ENCODE peak calls at places on chromosome 13, in four cellular contexts. A is H1, Y is GM12878, T is HepG2. H is an unnamed sample. For H3K4me1, the result is how much of the 10 kb centered on the place peaks cover.

GRCh38 chr13:47178090-47178950 is 281.5 kb upstream of the HTR2A start:
- DNase-seq in A (no peak), Y (no peak), T (no peak), H (no peak)

GRCh38 chr13:45142440-45143345 is 22.4 kb downstream of the GTF2F2 start:
- DNase-seq in A (no peak), Y (no peak), T (peak), H (no peak)

GRCh38 chr13:21018220-21018619 is 43.2 kb downstream of the LATS2 start:
- DNase-seq in A (no peak), Y (no peak), T (no peak), H (no peak)

GRCh38 chr13:110416131-110416584 is 109.1 kb downstream of the COL4A2 start:
- DNase-seq in A (no peak), Y (no peak), T (no peak), H (no peak)

GRCh38 chr13:27339299-27339698 is 68.7 kb downstream of the RASL11A start:
- DNase-seq in A (peak), Y (no peak), T (peak), H (peak)

GRCh38 chr13:90627813-90628212 is 719.7 kb upstream of the MIR17HG start:
- DNase-seq in A (no peak), Y (no peak), T (no peak), H (no peak)

GRCh38 chr13:104385409-104385808 is 1319.2 kb upstream of the SLC10A2 start:
- DNase-seq in A (no peak), Y (no peak), T (no peak), H (no peak)

GRCh38 chr13:73228546-73228945 is 169.7 kb downstream of the KLF5 start:
- DNase-seq in A (no peak), Y (no peak), T (no peak), H (no peak)

GRCh38 chr13:109881961-109882558 is 95.7 kb upstream of the IRS2 start:
- DNase-seq in A (no peak), Y (no peak), T (no peak), H (no peak)

GRCh38 chr13:44331446-44331845 is 42.2 kb upstream of the SERP2 start:
- DNase-seq in A (no peak), Y (no peak), T (no peak), H (no peak)

GRCh38 chr13:33033361-33033812 is 17.2 kb downstream of the KL start:
- DNase-seq in A (no peak), Y (no peak), T (no peak), H (no peak)

GRCh38 chr13:34320084-34320483 is 502.1 kb downstream of the RFC3 start:
- DNase-seq in A (no peak), Y (no peak), T (no peak), H (no peak)

GRCh38 chr13:50348402-50348801 is 333.2 kb downstream of the KCNRG start:
- DNase-seq in A (no peak), Y (no peak), T (no peak), H (no peak)

GRCh38 chr13:66886248-66886647 is 343.9 kb downstream of the PCDH9 start:
- DNase-seq in A (no peak), Y (no peak), T (no peak), H (no peak)

GRCh38 chr13:34698953-34699352 is 243.1 kb upstream of the NBEA start:
- DNase-seq in A (no peak), Y (no peak), T (no peak), H (no peak)

GRCh38 chr13:32829676-32830091 is 186.5 kb upstream of the KL start:
- DNase-seq in A (no peak), Y (no peak), T (no peak), H (no peak)

GRCh38 chr13:28553971-28554370 is 59.0 kb upstream of the FLT1 start:
- DNase-seq in A (no peak), Y (no peak), T (no peak), H (no peak)

GRCh38 chr13:62014299-62014698 is 598.6 kb upstream of the PCDH20 start:
- DNase-seq in A (no peak), Y (no peak), T (peak), H (no peak)

GRCh38 chr13:88627071-88627470 is 955.9 kb downstream of the SLITRK5 start:
- DNase-seq in A (no peak), Y (no peak), T (no peak), H (no peak)

GRCh38 chr13:110915874-110916670 is 1.2 kb upstream of the ANKRD10 start:
- DNase-seq in A (no peak), Y (no peak), T (peak), H (no peak)

GRCh38 chr13:69677343-69677742 is 430.3 kb upstream of the ATXN8OS start:
- DNase-seq in A (no peak), Y (no peak), T (no peak), H (no peak)

GRCh38 chr13:100365678-100366077 is 222.9 kb downstream of the GGACT start:
- DNase-seq in A (no peak), Y (no peak), T (no peak), H (no peak)

GRCh38 chr13:74026753-74027152 is 107.5 kb downstream of the KLF12 start:
- DNase-seq in A (peak), Y (peak), T (no peak), H (peak)

GRCh38 chr13:58165617-58166016 is 534.1 kb downstream of the PCDH17 start:
- DNase-seq in A (no peak), Y (no peak), T (no peak), H (no peak)

GRCh38 chr13:93859666-93860065 is 619.8 kb downstream of the DCT start:
- DNase-seq in A (no peak), Y (no peak), T (no peak), H (no peak)

GRCh38 chr13:50236898-50237318 is 221.7 kb downstream of the KCNRG start:
- DNase-seq in A (no peak), Y (peak), T (no peak), H (no peak)

GRCh38 chr13:48446454-48446853 is 33.5 kb upstream of the LPAR6 start:
- DNase-seq in A (no peak), Y (no peak), T (no peak), H (no peak)

GRCh38 chr13:24680258-24680920 is at the start of gene ATP12A:
- DNase-seq in A (peak), Y (no peak), T (no peak), H (no peak)

GRCh38 chr13:50594276-50594970 is 249.1 kb downstream of the DLEU7 start:
- DNase-seq in A (no peak), Y (peak), T (peak), H (no peak)

GRCh38 chr13:77925616-77926015 is 7.0 kb upstream of the EDNRB start:
- DNase-seq in A (no peak), Y (no peak), T (no peak), H (no peak)

GRCh38 chr13:77319536-77319935 is 7.4 kb downstream of the MYCBP2 start:
- DNase-seq in A (no peak), Y (no peak), T (no peak), H (no peak)

GRCh38 chr13:51246411-51247298 is 24.5 kb downstream of the FAM124A start:
- DNase-seq in A (peak), Y (no peak), T (no peak), H (no peak)

GRCh38 chr13:93248627-93249047 is 22.0 kb downstream of the GPC6 start:
- DNase-seq in A (no peak), Y (no peak), T (peak), H (no peak)

GRCh38 chr13:73321039-73321438 is 262.2 kb downstream of the KLF5 start:
- DNase-seq in A (no peak), Y (no peak), T (no peak), H (no peak)

GRCh38 chr13:48318714-48319457 is 15.3 kb downstream of the RB1 start:
- DNase-seq in A (no peak), Y (no peak), T (no peak), H (no peak)

GRCh38 chr13:40961224-40961623 is 57.9 kb downstream of the ELF1 start:
- DNase-seq in A (no peak), Y (no peak), T (no peak), H (no peak)

GRCh38 chr13:40966298-40966697 is 52.8 kb downstream of the ELF1 start:
- DNase-seq in A (no peak), Y (no peak), T (no peak), H (no peak)

GRCh38 chr13:40960721-40961120 is 58.4 kb downstream of the ELF1 start:
- DNase-seq in A (no peak), Y (no peak), T (no peak), H (no peak)

GRCh38 chr13:40961826-40962225 is 57.3 kb downstream of the ELF1 start:
- DNase-seq in A (no peak), Y (no peak), T (no peak), H (no peak)

DNA sequence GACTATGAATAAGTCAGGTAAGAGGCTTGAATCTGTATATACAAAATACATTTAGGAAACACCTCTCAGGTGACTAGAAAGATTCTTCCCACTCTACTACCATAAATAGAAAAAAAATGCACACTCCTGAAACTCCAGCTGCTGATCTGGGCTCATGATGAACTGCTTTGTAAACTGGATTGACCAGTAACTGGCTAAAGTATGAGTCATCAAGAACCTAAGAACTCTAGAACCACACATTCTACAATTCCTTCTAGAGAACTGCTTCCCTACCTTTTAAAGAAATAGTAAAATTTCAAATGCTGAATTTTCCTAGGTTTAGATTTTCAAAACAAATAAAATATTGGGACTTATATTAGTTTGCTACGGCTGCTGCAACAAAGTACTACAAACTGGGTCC is 55.2 kb downstream of the ELF1 start:
- DNase-seq in A (no peak), Y (no peak), T (no peak), H (no peak)
- H3K4me1 ChIP-seq in A (under half), Y (under half), T (under half), H (under half)

DNA sequence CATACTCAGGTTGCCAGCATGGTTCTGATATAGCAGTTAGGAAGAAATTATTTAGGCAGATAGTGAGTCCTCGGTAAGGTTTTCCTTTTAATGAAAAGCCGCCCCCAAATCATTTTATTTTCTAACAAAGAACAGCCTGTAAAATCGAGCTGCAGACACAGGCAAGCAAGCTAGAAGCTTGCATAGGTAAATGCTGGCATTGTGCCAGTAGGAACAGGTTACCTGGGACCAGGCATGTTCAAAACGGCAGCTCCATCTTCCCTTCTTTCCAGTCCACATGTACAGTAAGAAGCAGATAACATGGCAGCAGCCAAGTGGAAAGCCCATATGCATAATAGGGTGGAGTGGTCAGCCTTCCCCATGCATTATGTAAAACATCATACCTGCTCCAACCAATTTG is 71.1 kb downstream of the UGGT2 start:
- DNase-seq in A (no peak), Y (no peak), T (no peak), H (no peak)
- TF ChIP-seq SUZ12 in A (no peak), Y (no peak), T (no peak), H (no peak)

DNA sequence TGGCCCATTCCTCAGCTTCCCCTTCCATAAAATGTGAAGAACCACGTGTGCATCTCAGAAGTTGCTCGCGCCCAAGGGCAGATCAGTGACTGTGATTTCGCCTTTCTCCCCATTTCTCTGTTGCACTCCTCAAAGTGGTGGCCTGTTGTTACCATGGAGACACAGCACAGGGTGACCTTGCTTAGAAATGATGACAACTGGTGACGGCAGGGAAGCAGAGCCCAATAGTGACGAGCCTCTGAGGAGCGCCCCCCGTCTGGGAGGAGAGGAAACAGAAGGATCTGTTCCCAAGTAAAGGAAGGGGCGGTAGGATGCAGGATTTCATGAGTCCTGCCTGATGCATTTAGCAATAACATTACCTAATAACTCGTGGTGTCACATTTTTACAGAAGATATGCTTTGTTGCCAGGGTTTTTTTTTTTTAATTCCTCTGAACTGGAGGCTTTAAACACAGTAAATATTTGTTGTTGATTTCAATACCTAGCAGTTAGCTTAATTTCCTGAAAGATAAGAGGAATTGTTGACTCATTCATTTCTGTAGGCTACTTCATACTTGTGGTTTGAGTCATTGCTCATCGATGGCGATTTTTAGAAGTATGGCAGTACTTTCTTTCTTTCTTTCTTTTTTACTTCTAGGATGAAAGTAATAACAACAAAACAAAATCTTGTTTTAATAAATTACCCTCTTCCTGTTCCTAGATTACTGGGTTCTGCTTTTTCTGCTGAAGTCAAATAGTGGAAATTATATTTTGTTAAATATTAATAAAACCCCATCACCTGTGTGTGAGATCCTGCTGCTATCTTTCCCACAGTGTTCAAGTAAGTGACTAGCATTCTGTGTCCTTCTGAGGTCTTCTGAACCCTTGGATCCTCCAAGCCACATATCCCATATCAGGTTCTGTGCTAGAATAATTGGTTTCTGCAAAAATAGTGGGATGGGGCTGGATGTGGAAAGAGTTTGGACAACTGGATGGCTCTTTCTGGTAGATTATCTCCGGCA is 36.0 kb downstream of the MBNL2 start:
- DNase-seq in A (no peak), Y (peak), T (peak), H (no peak)
- H3K4me1 ChIP-seq in A (under half), Y (under half), T (half or more), H (under half)

DNA sequence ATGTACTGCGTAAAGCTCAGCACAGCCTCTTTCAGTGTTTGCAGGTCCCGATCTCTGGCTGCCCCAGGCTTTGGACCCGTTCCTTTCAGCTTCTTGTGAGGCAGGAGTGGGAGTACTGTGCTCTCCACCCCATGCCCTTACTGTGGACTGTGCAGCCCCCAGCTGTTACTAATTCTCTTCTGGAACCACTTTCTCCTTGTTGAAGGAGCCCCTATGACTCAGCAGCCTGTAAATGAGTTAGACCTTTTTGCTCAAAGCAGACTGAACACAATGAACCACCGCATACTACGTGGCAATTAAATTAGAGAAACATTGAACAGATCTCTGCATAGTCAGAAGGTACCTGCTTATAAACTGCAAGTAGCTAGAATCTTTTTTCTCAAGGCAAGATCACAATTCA is 39.0 kb downstream of the SERTM1 start:
- DNase-seq in A (no peak), Y (no peak), T (no peak), H (no peak)
- TF ChIP-seq SUZ12 in A (no peak), Y (no peak), T (no peak), H (no peak)

GRCh38 chr13:46170268-46170667 is 11.7 kb downstream of the LCP1 start:
- DNase-seq in A (no peak), Y (no peak), T (no peak), H (no peak)

GRCh38 chr13:46166947-46167610 is 14.9 kb downstream of the LCP1 start:
- DNase-seq in A (no peak), Y (no peak), T (no peak), H (peak)

GRCh38 chr13:46170687-46171086 is 11.3 kb downstream of the LCP1 start:
- DNase-seq in A (no peak), Y (no peak), T (peak), H (no peak)

GRCh38 chr13:46168341-46168740 is 13.6 kb downstream of the LCP1 start:
- DNase-seq in A (no peak), Y (no peak), T (no peak), H (no peak)

DNA sequence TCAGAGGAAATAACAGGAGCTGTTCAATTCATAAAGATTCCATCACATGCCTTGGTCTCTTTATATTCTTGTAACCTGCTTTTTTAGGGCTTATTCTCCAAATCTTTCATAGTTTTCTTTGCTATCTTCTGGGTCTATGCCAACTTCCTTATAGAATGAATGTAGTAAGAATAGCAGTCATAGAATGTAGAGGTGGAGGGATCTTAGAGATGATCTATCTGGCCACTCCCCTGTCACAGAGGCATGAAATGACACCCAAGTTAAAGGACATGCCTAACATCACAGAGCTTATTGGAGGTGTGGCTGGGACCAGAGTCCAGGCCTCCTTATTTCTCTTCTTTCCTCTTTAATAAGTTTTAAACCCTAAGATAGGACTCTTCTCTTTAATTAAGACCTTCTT is 13.2 kb downstream of the LCP1 start:
- DNase-seq in A (no peak), Y (no peak), T (no peak), H (no peak)
- H3K4me1 ChIP-seq in A (under half), Y (half or more), T (under half), H (under half)

GRCh38 chr13:59710995-59711701 is 452.6 kb downstream of the DIAPH3 start:
- DNase-seq in A (no peak), Y (no peak), T (no peak), H (no peak)

GRCh38 chr13:59706101-59706976 is 457.4 kb downstream of the DIAPH3 start:
- DNase-seq in A (no peak), Y (no peak), T (no peak), H (no peak)

GRCh38 chr13:59715591-59715990 is 448.1 kb downstream of the DIAPH3 start:
- DNase-seq in A (no peak), Y (no peak), T (no peak), H (no peak)

DNA sequence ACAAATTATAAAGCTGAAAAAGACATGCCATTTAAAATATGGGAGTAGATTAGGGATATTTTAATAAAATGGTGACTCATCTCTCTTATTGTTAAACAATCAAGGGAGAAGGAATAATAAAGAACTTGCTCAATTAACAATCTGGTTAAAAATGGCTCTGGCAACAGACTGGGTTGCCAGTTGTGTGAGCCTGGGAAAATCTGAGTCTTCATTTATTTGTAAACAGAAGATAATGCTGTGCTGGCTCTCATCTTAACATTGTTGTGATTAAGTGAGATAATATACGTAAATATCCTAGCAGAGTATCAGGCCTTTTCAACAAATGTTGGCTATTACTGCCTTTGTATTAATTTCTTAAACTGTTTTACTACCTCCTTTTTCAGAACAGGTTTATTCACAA is 453.3 kb downstream of the DIAPH3 start:
- DNase-seq in A (no peak), Y (no peak), T (no peak), H (no peak)
- TF ChIP-seq SUZ12 in A (no peak), Y (no peak), T (no peak), H (no peak)

GRCh38 chr13:99133230-99133629 is 67.4 kb upstream of the UBAC2 start:
- DNase-seq in A (no peak), Y (no peak), T (no peak), H (no peak)
- H3K4me1 ChIP-seq in A (under half), Y (under half), T (under half), H (under half)

GRCh38 chr13:106570354-106570822 is 2.5 kb upstream of the ARGLU1 start:
- DNase-seq in A (peak), Y (no peak), T (no peak), H (no peak)
- TF ChIP-seq SUZ12 in A (no peak), Y (no peak), T (no peak), H (no peak)

H was measured in NT2/D1.